ENCODE peak calls at places on chromosome 19, in eight cellular contexts. One of them, this sample, is unnamed.

GRCh38 chr19:23262892-23263291 is 12.7 kb upstream of the ZNF724 start:
- DNase-seq in breast epithelium: no peak
- DNase-seq in fibroblast of lung: no peak
- DNase-seq in pancreas: no peak
- DNase-seq in HL-60: no peak
- DNase-seq in HepG2: no peak
- DNase-seq in thoracic aorta: no peak
- DNase-seq in DND-41: no peak
- DNase-seq in this sample: no peak

GRCh38 chr19:40445945-40446784 is 2.0 kb upstream of the SERTAD3 start:
- DNase-seq in breast epithelium: peak; percentile 38
- DNase-seq in fibroblast of lung: no peak
- DNase-seq in pancreas: no peak
- DNase-seq in HL-60: no peak
- DNase-seq in HepG2: no peak
- DNase-seq in thoracic aorta: no peak
- DNase-seq in DND-41: no peak
- DNase-seq in this sample: peak; percentile 24

GRCh38 chr19:10587022-10587838 is at the start of gene AP1M2:
- DNase-seq in breast epithelium: no peak
- DNase-seq in fibroblast of lung: no peak
- DNase-seq in pancreas: peak; percentile 44
- DNase-seq in HL-60: no peak
- DNase-seq in HepG2: no peak
- DNase-seq in thoracic aorta: no peak
- DNase-seq in DND-41: no peak
- DNase-seq in this sample: no peak

GRCh38 chr19:53868091-53868891 is 608 bp downstream of the MYADM start:
- DNase-seq in breast epithelium: peak; percentile 66
- DNase-seq in fibroblast of lung: peak; percentile 52
- DNase-seq in pancreas: peak; percentile 48
- DNase-seq in HL-60: no peak
- DNase-seq in HepG2: peak; percentile 47
- DNase-seq in thoracic aorta: no peak
- DNase-seq in DND-41: no peak
- DNase-seq in this sample: peak; percentile 71

GRCh38 chr19:18951721-18952281 is 10.8 kb upstream of the HOMER3 start:
- DNase-seq in breast epithelium: no peak
- DNase-seq in fibroblast of lung: no peak
- DNase-seq in pancreas: no peak
- DNase-seq in HL-60: no peak
- DNase-seq in HepG2: no peak
- DNase-seq in thoracic aorta: no peak
- DNase-seq in DND-41: no peak
- DNase-seq in this sample: no peak

GRCh38 chr19:48553676-48554384 is 1.9 kb downstream of the SULT2B1 start:
- DNase-seq in breast epithelium: no peak
- DNase-seq in fibroblast of lung: peak; percentile 77
- DNase-seq in pancreas: peak; percentile 44
- DNase-seq in HL-60: no peak
- DNase-seq in HepG2: peak; percentile 69
- DNase-seq in thoracic aorta: no peak
- DNase-seq in DND-41: no peak
- DNase-seq in this sample: peak; percentile 65

GRCh38 chr19:29495971-29496441 is 29.8 kb upstream of the VSTM2B start:
- DNase-seq in breast epithelium: no peak
- DNase-seq in fibroblast of lung: no peak
- DNase-seq in pancreas: no peak
- DNase-seq in HL-60: no peak
- DNase-seq in HepG2: no peak
- DNase-seq in thoracic aorta: no peak
- DNase-seq in DND-41: no peak
- DNase-seq in this sample: no peak

GRCh38 chr19:43620061-43621001 is 902 bp upstream of the ZNF428 start:
- DNase-seq in breast epithelium: no peak
- DNase-seq in fibroblast of lung: no peak
- DNase-seq in pancreas: no peak
- DNase-seq in HL-60: no peak
- DNase-seq in HepG2: no peak
- DNase-seq in thoracic aorta: peak; percentile 63
- DNase-seq in DND-41: no peak
- DNase-seq in this sample: no peak

GRCh38 chr19:14432817-14433453 is at the start of gene PKN1:
- DNase-seq in breast epithelium: no peak
- DNase-seq in fibroblast of lung: peak; percentile 36
- DNase-seq in pancreas: peak; percentile 49
- DNase-seq in HL-60: no peak
- DNase-seq in HepG2: no peak
- DNase-seq in thoracic aorta: no peak
- DNase-seq in DND-41: peak; percentile 71
- DNase-seq in this sample: no peak

GRCh38 chr19:1226522-1227312 is 11.1 kb downstream of the CBARP start:
- DNase-seq in breast epithelium: no peak
- DNase-seq in fibroblast of lung: no peak
- DNase-seq in pancreas: no peak
- DNase-seq in HL-60: no peak
- DNase-seq in HepG2: no peak
- DNase-seq in thoracic aorta: no peak
- DNase-seq in DND-41: no peak
- DNase-seq in this sample: no peak

GRCh38 chr19:4555657-4556561 is 3.6 kb downstream of the SEMA6B start:
- DNase-seq in breast epithelium: no peak
- DNase-seq in fibroblast of lung: no peak
- DNase-seq in pancreas: no peak
- DNase-seq in HL-60: no peak
- DNase-seq in HepG2: no peak
- DNase-seq in thoracic aorta: no peak
- DNase-seq in DND-41: peak; percentile 18
- DNase-seq in this sample: no peak

GRCh38 chr19:18102916-18103542 is 5.5 kb downstream of the MAST3 start:
- DNase-seq in breast epithelium: no peak
- DNase-seq in fibroblast of lung: no peak
- DNase-seq in pancreas: no peak
- DNase-seq in HL-60: no peak
- DNase-seq in HepG2: no peak
- DNase-seq in thoracic aorta: no peak
- DNase-seq in DND-41: no peak
- DNase-seq in this sample: no peak

GRCh38 chr19:13732337-13732736 is 32.0 kb upstream of the MRI1 start:
- DNase-seq in breast epithelium: no peak
- DNase-seq in fibroblast of lung: no peak
- DNase-seq in pancreas: no peak
- DNase-seq in HL-60: no peak
- DNase-seq in HepG2: no peak
- DNase-seq in thoracic aorta: no peak
- DNase-seq in DND-41: no peak
- DNase-seq in this sample: no peak

GRCh38 chr19:56839665-56840451 is 668 bp downstream of the PEG3 start:
- DNase-seq in breast epithelium: peak; percentile 97
- DNase-seq in fibroblast of lung: peak; percentile 91
- DNase-seq in pancreas: peak; percentile 95
- DNase-seq in HL-60: peak; percentile 80
- DNase-seq in HepG2: peak; percentile 95
- DNase-seq in thoracic aorta: peak; percentile 94
- DNase-seq in DND-41: no peak
- DNase-seq in this sample: peak; percentile 67
- H3K4me3 ChIP-seq in breast epithelium: peak overlapping the region; percentile 49
- H3K4me3 ChIP-seq in fibroblast of lung: peak overlapping the region; percentile 20
- H3K4me3 ChIP-seq in pancreas: peak overlapping the region; percentile 3
- H3K4me3 ChIP-seq in HL-60: peak overlapping the region; percentile 40
- H3K4me3 ChIP-seq in HepG2: peak overlapping the region; percentile 96
- H3K4me3 ChIP-seq in thoracic aorta: peak overlapping the region; percentile 73
- H3K4me3 ChIP-seq in DND-41: no peak overlapping the region
- H3K4me3 ChIP-seq in this sample: no peak overlapping the region

DNA sequence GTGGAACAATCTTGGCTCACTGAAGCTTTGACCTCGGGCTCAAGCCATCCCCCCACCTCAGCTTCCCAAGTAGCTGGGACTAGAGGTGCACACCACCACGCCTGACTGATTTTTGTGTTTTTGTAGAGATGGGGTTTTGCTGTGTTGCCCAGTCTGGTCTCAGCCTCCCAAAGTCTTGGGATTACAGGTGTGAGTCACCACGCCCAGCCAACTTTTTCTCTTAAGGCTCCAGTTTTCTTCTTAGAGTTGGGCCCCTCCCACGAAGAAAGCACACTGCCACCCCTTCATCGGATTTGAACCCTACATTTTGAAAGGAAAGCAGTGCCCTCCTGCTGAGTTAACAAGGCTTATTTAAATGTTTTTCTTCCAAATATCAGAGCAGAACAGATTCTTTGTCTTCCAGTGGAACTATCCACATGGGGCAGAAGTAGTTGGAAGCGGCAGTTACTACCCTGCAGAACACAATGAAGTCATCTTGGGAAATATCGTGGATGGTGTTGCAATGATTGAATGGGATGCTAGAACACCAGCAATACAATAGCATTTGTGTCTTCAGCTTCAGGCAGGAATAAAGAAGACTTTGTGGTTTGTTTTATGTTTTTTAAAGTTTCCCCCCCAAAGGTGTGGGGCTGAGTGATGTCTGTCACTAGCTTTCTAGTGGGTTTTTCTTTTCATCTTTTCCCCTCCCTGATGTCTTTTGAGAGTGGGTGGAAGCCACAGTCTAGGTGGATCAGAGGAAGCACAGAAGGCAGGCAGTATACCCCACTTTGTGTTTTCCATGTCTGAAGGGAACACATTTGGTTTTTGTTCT is 8.9 kb downstream of the ACTN4 start:
- DNase-seq in breast epithelium: no peak
- DNase-seq in fibroblast of lung: peak; percentile 68
- DNase-seq in pancreas: no peak
- DNase-seq in HL-60: no peak
- DNase-seq in HepG2: peak; percentile 95
- DNase-seq in thoracic aorta: no peak
- DNase-seq in DND-41: peak; percentile 66
- DNase-seq in this sample: peak; percentile 84
- TF ChIP-seq CTCF in breast epithelium: no peak
- TF ChIP-seq CTCF in fibroblast of lung: no peak
- TF ChIP-seq CTCF in pancreas: no peak
- TF ChIP-seq CTCF in HL-60: no peak
- TF ChIP-seq CTCF in HepG2: no peak
- TF ChIP-seq CTCF in thoracic aorta: no peak
- TF ChIP-seq CTCF in DND-41: no peak
- TF ChIP-seq CTCF in this sample: no peak

DNA sequence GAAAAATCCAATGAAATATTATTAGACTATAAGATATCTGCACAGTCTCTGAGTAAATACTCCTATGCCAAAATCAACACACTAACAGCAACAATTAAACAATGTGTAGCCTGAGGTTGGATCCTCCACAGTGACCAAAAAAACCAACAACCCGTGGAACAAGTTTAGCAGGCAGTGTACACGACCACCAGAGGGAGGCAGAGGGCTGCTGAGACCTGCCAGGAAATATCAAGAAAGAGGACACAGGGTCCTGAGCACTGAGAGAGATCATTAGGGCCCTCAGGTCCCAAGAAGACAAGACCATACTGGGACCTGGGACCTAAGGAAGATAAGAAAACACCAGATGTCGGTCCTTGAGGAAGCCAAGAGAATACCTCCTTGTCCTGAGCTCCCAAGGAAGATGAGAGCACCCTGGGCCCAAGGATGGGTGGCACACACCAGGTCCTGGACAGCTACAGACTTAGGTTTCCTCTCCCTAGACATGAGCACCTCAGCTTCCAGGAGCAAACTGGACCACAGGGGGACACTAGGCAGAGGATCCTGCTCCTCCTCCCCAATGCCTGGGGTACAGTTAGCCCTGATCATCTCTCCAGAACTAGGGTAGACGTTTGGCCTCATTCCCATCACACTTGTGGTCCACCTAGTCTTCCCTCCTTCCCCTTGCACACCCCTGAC is 822 bp upstream of the ZNF274 start:
- DNase-seq in breast epithelium: peak; percentile 28
- DNase-seq in fibroblast of lung: peak; percentile 20
- DNase-seq in pancreas: no peak
- DNase-seq in HL-60: peak; percentile 54
- DNase-seq in HepG2: peak; percentile 71
- DNase-seq in thoracic aorta: no peak
- DNase-seq in DND-41: peak; percentile 76
- DNase-seq in this sample: peak; percentile 63
- H3K4me3 ChIP-seq in breast epithelium: peak overlapping the region; percentile 82
- H3K4me3 ChIP-seq in fibroblast of lung: peak overlapping the region; percentile 92
- H3K4me3 ChIP-seq in pancreas: peak overlapping the region; percentile 16
- H3K4me3 ChIP-seq in HL-60: peak overlapping the region; percentile 47
- H3K4me3 ChIP-seq in HepG2: peak overlapping the region; percentile 61
- H3K4me3 ChIP-seq in thoracic aorta: peak overlapping the region; percentile 83
- H3K4me3 ChIP-seq in DND-41: peak overlapping the region; percentile 69
- H3K4me3 ChIP-seq in this sample: peak overlapping the region; percentile 96

GRCh38 chr19:49632576-49632975 is 7.4 kb downstream of the RRAS start:
- DNase-seq in breast epithelium: no peak
- DNase-seq in fibroblast of lung: no peak
- DNase-seq in pancreas: no peak
- DNase-seq in HL-60: no peak
- DNase-seq in HepG2: no peak
- DNase-seq in thoracic aorta: no peak
- DNase-seq in DND-41: no peak
- DNase-seq in this sample: no peak

GRCh38 chr19:49631610-49632192 is 8.2 kb downstream of the RRAS start:
- DNase-seq in breast epithelium: no peak
- DNase-seq in fibroblast of lung: no peak
- DNase-seq in pancreas: no peak
- DNase-seq in HL-60: no peak
- DNase-seq in HepG2: no peak
- DNase-seq in thoracic aorta: no peak
- DNase-seq in DND-41: no peak
- DNase-seq in this sample: no peak

GRCh38 chr19:49635530-49636229 is 4.3 kb downstream of the RRAS start:
- DNase-seq in breast epithelium: no peak
- DNase-seq in fibroblast of lung: no peak
- DNase-seq in pancreas: no peak
- DNase-seq in HL-60: no peak
- DNase-seq in HepG2: no peak
- DNase-seq in thoracic aorta: no peak
- DNase-seq in DND-41: no peak
- DNase-seq in this sample: peak; percentile 48

GRCh38 chr19:49629659-49630058 is 10.3 kb downstream of the RRAS start:
- DNase-seq in breast epithelium: no peak
- DNase-seq in fibroblast of lung: no peak
- DNase-seq in pancreas: no peak
- DNase-seq in HL-60: no peak
- DNase-seq in HepG2: no peak
- DNase-seq in thoracic aorta: no peak
- DNase-seq in DND-41: no peak
- DNase-seq in this sample: no peak

GRCh38 chr19:49631279-49631588 is 8.7 kb downstream of the RRAS start:
- DNase-seq in breast epithelium: no peak
- DNase-seq in fibroblast of lung: no peak
- DNase-seq in pancreas: peak; percentile 30
- DNase-seq in HL-60: no peak
- DNase-seq in HepG2: no peak
- DNase-seq in thoracic aorta: no peak
- DNase-seq in DND-41: no peak
- DNase-seq in this sample: no peak
- TF ChIP-seq CTCF in breast epithelium: no peak
- TF ChIP-seq CTCF in fibroblast of lung: no peak
- TF ChIP-seq CTCF in pancreas: no peak
- TF ChIP-seq CTCF in HL-60: no peak
- TF ChIP-seq CTCF in HepG2: no peak
- TF ChIP-seq CTCF in thoracic aorta: no peak
- TF ChIP-seq CTCF in DND-41: no peak
- TF ChIP-seq CTCF in this sample: no peak

GRCh38 chr19:3121396-3121795 is 14.4 kb upstream of the GNA15 start:
- DNase-seq in breast epithelium: no peak
- DNase-seq in fibroblast of lung: no peak
- DNase-seq in pancreas: no peak
- DNase-seq in HL-60: no peak
- DNase-seq in HepG2: no peak
- DNase-seq in thoracic aorta: no peak
- DNase-seq in DND-41: no peak
- DNase-seq in this sample: no peak
- H3K4me3 ChIP-seq in breast epithelium: no peak overlapping the region
- H3K4me3 ChIP-seq in fibroblast of lung: no peak overlapping the region
- H3K4me3 ChIP-seq in pancreas: no peak overlapping the region
- H3K4me3 ChIP-seq in HL-60: no peak overlapping the region
- H3K4me3 ChIP-seq in HepG2: no peak overlapping the region
- H3K4me3 ChIP-seq in thoracic aorta: no peak overlapping the region
- H3K4me3 ChIP-seq in DND-41: no peak overlapping the region
- H3K4me3 ChIP-seq in this sample: no peak overlapping the region